ENCODE peak calls at places on chromosomes 6 and 20, in seven cellular contexts. One of them, this sample, is unnamed.

GRCh38 chr20:15654208-15654649 is 919.0 kb downstream of the KIF16B start:
- DNase-seq in HCT116: peak; percentile 6
- DNase-seq in neural progenitor cell: peak; percentile 74
- DNase-seq in GM23338: peak; percentile 92
- DNase-seq in hepatocyte: peak; percentile 72
- DNase-seq in MM.1S: peak; percentile 82
- DNase-seq in PC-3: peak; percentile 87
- DNase-seq in this sample: peak; percentile 58

GRCh38 chr6:125950293-125950692 is 6.3 kb upstream of the HINT3 start:
- DNase-seq in HCT116: no peak
- DNase-seq in neural progenitor cell: peak; percentile 10
- DNase-seq in GM23338: peak; percentile 64
- DNase-seq in hepatocyte: no peak
- DNase-seq in MM.1S: no peak
- DNase-seq in PC-3: peak; percentile 60
- DNase-seq in this sample: peak; percentile 86

GRCh38 chr6:154228521-154228905 is 128.1 kb downstream of the IPCEF1 start:
- DNase-seq in HCT116: no peak
- DNase-seq in neural progenitor cell: no peak
- DNase-seq in GM23338: no peak
- DNase-seq in hepatocyte: no peak
- DNase-seq in MM.1S: no peak
- DNase-seq in PC-3: no peak
- DNase-seq in this sample: no peak

GRCh38 chr20:51298141-51298540 is 244.4 kb downstream of the NFATC2 start:
- DNase-seq in HCT116: no peak
- DNase-seq in neural progenitor cell: no peak
- DNase-seq in GM23338: no peak
- DNase-seq in hepatocyte: no peak
- DNase-seq in MM.1S: no peak
- DNase-seq in PC-3: no peak
- DNase-seq in this sample: no peak

GRCh38 chr6:36345681-36346417 is 9.2 kb upstream of the BNIP5 start:
- DNase-seq in HCT116: no peak
- DNase-seq in neural progenitor cell: peak; percentile 32
- DNase-seq in GM23338: peak; percentile 76
- DNase-seq in hepatocyte: no peak
- DNase-seq in MM.1S: no peak
- DNase-seq in PC-3: no peak
- DNase-seq in this sample: no peak

GRCh38 chr6:14430218-14430617 is 312.6 kb downstream of the CD83 start:
- DNase-seq in HCT116: no peak
- DNase-seq in neural progenitor cell: no peak
- DNase-seq in GM23338: no peak
- DNase-seq in hepatocyte: no peak
- DNase-seq in MM.1S: no peak
- DNase-seq in PC-3: no peak
- DNase-seq in this sample: no peak

GRCh38 chr20:41392871-41393704 is 26.5 kb upstream of the EMILIN3 start:
- DNase-seq in HCT116: no peak
- DNase-seq in neural progenitor cell: no peak
- DNase-seq in GM23338: no peak
- DNase-seq in hepatocyte: no peak
- DNase-seq in MM.1S: no peak
- DNase-seq in PC-3: no peak
- DNase-seq in this sample: peak; percentile 29

GRCh38 chr20:61973515-61974356 is 91.9 kb downstream of the TAF4 start:
- DNase-seq in HCT116: no peak
- DNase-seq in neural progenitor cell: no peak
- DNase-seq in GM23338: peak; percentile 51
- DNase-seq in hepatocyte: no peak
- DNase-seq in MM.1S: no peak
- DNase-seq in PC-3: no peak
- DNase-seq in this sample: no peak

GRCh38 chr6:13417954-13418353 is 69.4 kb downstream of the GFOD1 start:
- DNase-seq in HCT116: no peak
- DNase-seq in neural progenitor cell: no peak
- DNase-seq in GM23338: no peak
- DNase-seq in hepatocyte: no peak
- DNase-seq in MM.1S: no peak
- DNase-seq in PC-3: no peak
- DNase-seq in this sample: no peak

GRCh38 chr6:56949261-56949660 is 5.6 kb upstream of the BEND6 start:
- DNase-seq in HCT116: no peak
- DNase-seq in neural progenitor cell: no peak
- DNase-seq in GM23338: no peak
- DNase-seq in hepatocyte: no peak
- DNase-seq in MM.1S: no peak
- DNase-seq in PC-3: no peak
- DNase-seq in this sample: peak; percentile 62

GRCh38 chr6:71107935-71108420 is 151.1 kb upstream of the B3GAT2 start:
- DNase-seq in HCT116: peak; percentile 3
- DNase-seq in neural progenitor cell: no peak
- DNase-seq in GM23338: no peak
- DNase-seq in hepatocyte: no peak
- DNase-seq in MM.1S: no peak
- DNase-seq in PC-3: no peak
- DNase-seq in this sample: peak; percentile 83

GRCh38 chr6:157982297-157982579 is 575 bp downstream of the SYNJ2 start:
- DNase-seq in HCT116: no peak
- DNase-seq in neural progenitor cell: peak; percentile 74
- DNase-seq in GM23338: peak; percentile 86
- DNase-seq in hepatocyte: peak; percentile 72
- DNase-seq in MM.1S: peak; percentile 29
- DNase-seq in PC-3: no peak
- DNase-seq in this sample: peak; percentile 74

GRCh38 chr6:39876826-39877225 is 57.4 kb downstream of the MOCS1 start:
- DNase-seq in HCT116: no peak
- DNase-seq in neural progenitor cell: no peak
- DNase-seq in GM23338: no peak
- DNase-seq in hepatocyte: no peak
- DNase-seq in MM.1S: no peak
- DNase-seq in PC-3: no peak
- DNase-seq in this sample: no peak

GRCh38 chr6:19663479-19663878 is 173.7 kb upstream of the ID4 start:
- DNase-seq in HCT116: no peak
- DNase-seq in neural progenitor cell: no peak
- DNase-seq in GM23338: peak; percentile 80
- DNase-seq in hepatocyte: no peak
- DNase-seq in MM.1S: no peak
- DNase-seq in PC-3: no peak
- DNase-seq in this sample: no peak

GRCh38 chr6:19664878-19665715 is 172.1 kb upstream of the ID4 start:
- DNase-seq in HCT116: no peak
- DNase-seq in neural progenitor cell: no peak
- DNase-seq in GM23338: no peak
- DNase-seq in hepatocyte: no peak
- DNase-seq in MM.1S: no peak
- DNase-seq in PC-3: no peak
- DNase-seq in this sample: no peak

GRCh38 chr6:19664050-19664449 is 173.1 kb upstream of the ID4 start:
- DNase-seq in HCT116: no peak
- DNase-seq in neural progenitor cell: no peak
- DNase-seq in GM23338: peak; percentile 38
- DNase-seq in hepatocyte: no peak
- DNase-seq in MM.1S: no peak
- DNase-seq in PC-3: no peak
- DNase-seq in this sample: no peak

GRCh38 chr6:19668710-19669109 is 168.5 kb upstream of the ID4 start:
- DNase-seq in HCT116: no peak
- DNase-seq in neural progenitor cell: no peak
- DNase-seq in GM23338: no peak
- DNase-seq in hepatocyte: no peak
- DNase-seq in MM.1S: no peak
- DNase-seq in PC-3: no peak
- DNase-seq in this sample: peak; percentile 54

GRCh38 chr6:19669206-19669605 is 168.0 kb upstream of the ID4 start:
- DNase-seq in HCT116: no peak
- DNase-seq in neural progenitor cell: no peak
- DNase-seq in GM23338: no peak
- DNase-seq in hepatocyte: no peak
- DNase-seq in MM.1S: no peak
- DNase-seq in PC-3: peak; percentile 25
- DNase-seq in this sample: peak; percentile 54
- TF ChIP-seq EZH2phosphoT487 in HCT116: no peak
- TF ChIP-seq EZH2phosphoT487 in neural progenitor cell: no peak
- TF ChIP-seq EZH2phosphoT487 in GM23338: no peak
- TF ChIP-seq EZH2phosphoT487 in hepatocyte: no peak
- TF ChIP-seq EZH2phosphoT487 in MM.1S: no peak
- TF ChIP-seq EZH2phosphoT487 in PC-3: no peak
- TF ChIP-seq EZH2phosphoT487 in this sample: no peak

DNA sequence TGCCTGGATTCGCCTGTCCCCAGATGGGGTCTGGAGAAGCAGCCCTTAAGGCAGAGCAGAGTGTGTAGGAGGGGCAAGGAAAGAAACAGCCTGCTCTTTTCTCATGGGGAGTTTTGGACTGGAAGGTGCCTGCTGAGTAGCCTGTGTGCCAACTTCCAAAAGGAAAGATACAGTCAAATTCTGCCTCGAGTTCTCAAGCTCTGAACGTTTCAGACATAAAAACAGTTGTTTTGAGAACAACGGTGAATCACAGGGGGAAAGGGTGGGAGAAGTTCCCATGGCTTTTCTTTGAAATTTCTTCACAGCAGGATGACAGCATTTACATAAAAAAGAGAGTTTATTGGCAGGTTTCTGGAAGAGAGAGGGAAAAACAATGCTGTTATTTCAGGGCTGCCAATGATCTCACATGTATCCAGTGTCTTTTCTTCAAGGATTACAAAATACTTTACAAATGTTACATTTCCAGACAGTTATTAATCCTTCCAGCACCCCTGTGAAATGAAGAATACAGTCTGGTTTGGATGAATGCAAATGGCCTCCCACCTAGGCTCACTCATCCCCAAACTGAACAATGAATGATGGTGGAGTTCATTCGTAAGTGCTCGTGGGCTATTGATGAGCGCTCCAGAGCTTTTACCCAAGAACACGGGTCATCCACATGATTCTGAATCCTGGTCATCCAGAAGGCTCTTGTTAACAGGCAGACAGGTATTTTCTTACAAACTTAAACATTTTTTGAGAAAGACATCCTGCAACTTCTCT is 33.8 kb upstream of the ECI2 start:
- DNase-seq in HCT116: no peak
- DNase-seq in neural progenitor cell: peak; percentile 9
- DNase-seq in GM23338: peak; percentile 70
- DNase-seq in hepatocyte: no peak
- DNase-seq in MM.1S: no peak
- DNase-seq in PC-3: no peak
- DNase-seq in this sample: peak; percentile 66
- H3K4me3 ChIP-seq in HCT116: no peak overlapping the region
- H3K4me3 ChIP-seq in neural progenitor cell: no peak overlapping the region
- H3K4me3 ChIP-seq in GM23338: no peak overlapping the region
- H3K4me3 ChIP-seq in hepatocyte: no peak overlapping the region
- H3K4me3 ChIP-seq in MM.1S: no peak overlapping the region
- H3K4me3 ChIP-seq in PC-3: no peak overlapping the region
- H3K4me3 ChIP-seq in this sample: no peak overlapping the region

GRCh38 chr6:141988954-141989705 is 143.6 kb upstream of the GJE1 start:
- DNase-seq in HCT116: peak; percentile 78
- DNase-seq in neural progenitor cell: peak; percentile 79
- DNase-seq in GM23338: peak; percentile 89
- DNase-seq in hepatocyte: peak; percentile 66
- DNase-seq in MM.1S: peak; percentile 28
- DNase-seq in PC-3: peak; percentile 77
- DNase-seq in this sample: peak; percentile 89

GRCh38 chr6:141986457-141986856 is 146.3 kb upstream of the GJE1 start:
- DNase-seq in HCT116: no peak
- DNase-seq in neural progenitor cell: peak; percentile 37
- DNase-seq in GM23338: peak; percentile 70
- DNase-seq in hepatocyte: no peak
- DNase-seq in MM.1S: no peak
- DNase-seq in PC-3: no peak
- DNase-seq in this sample: no peak

GRCh38 chr6:141989706-141989959 is 143.1 kb upstream of the GJE1 start:
- DNase-seq in HCT116: no peak
- DNase-seq in neural progenitor cell: no peak
- DNase-seq in GM23338: no peak
- DNase-seq in hepatocyte: no peak
- DNase-seq in MM.1S: no peak
- DNase-seq in PC-3: no peak
- DNase-seq in this sample: no peak

GRCh38 chr6:141990840-141991239 is 141.9 kb upstream of the GJE1 start:
- DNase-seq in HCT116: no peak
- DNase-seq in neural progenitor cell: no peak
- DNase-seq in GM23338: no peak
- DNase-seq in hepatocyte: no peak
- DNase-seq in MM.1S: no peak
- DNase-seq in PC-3: no peak
- DNase-seq in this sample: no peak

GRCh38 chr6:141988327-141988726 is 144.4 kb upstream of the GJE1 start:
- DNase-seq in HCT116: no peak
- DNase-seq in neural progenitor cell: no peak
- DNase-seq in GM23338: no peak
- DNase-seq in hepatocyte: no peak
- DNase-seq in MM.1S: no peak
- DNase-seq in PC-3: no peak
- DNase-seq in this sample: no peak
- TF ChIP-seq EZH2 in HCT116: no peak
- TF ChIP-seq EZH2 in neural progenitor cell: no peak
- TF ChIP-seq EZH2 in GM23338: no peak
- TF ChIP-seq EZH2 in hepatocyte: no peak
- TF ChIP-seq EZH2 in MM.1S: no peak
- TF ChIP-seq EZH2 in PC-3: no peak
- TF ChIP-seq EZH2 in this sample: no peak

GRCh38 chr6:138098306-138098705 is 8.9 kb downstream of the PERP start:
- DNase-seq in HCT116: no peak
- DNase-seq in neural progenitor cell: no peak
- DNase-seq in GM23338: no peak
- DNase-seq in hepatocyte: no peak
- DNase-seq in MM.1S: no peak
- DNase-seq in PC-3: no peak
- DNase-seq in this sample: no peak

GRCh38 chr6:138104618-138105213 is 2.5 kb downstream of the PERP start:
- DNase-seq in HCT116: no peak
- DNase-seq in neural progenitor cell: no peak
- DNase-seq in GM23338: no peak
- DNase-seq in hepatocyte: no peak
- DNase-seq in MM.1S: no peak
- DNase-seq in PC-3: no peak
- DNase-seq in this sample: no peak

GRCh38 chr6:138101946-138102731 is 5.1 kb downstream of the PERP start:
- DNase-seq in HCT116: no peak
- DNase-seq in neural progenitor cell: no peak
- DNase-seq in GM23338: no peak
- DNase-seq in hepatocyte: no peak
- DNase-seq in MM.1S: no peak
- DNase-seq in PC-3: no peak
- DNase-seq in this sample: peak; percentile 17

GRCh38 chr6:138103876-138104275 is 3.3 kb downstream of the PERP start:
- DNase-seq in HCT116: no peak
- DNase-seq in neural progenitor cell: no peak
- DNase-seq in GM23338: no peak
- DNase-seq in hepatocyte: no peak
- DNase-seq in MM.1S: no peak
- DNase-seq in PC-3: no peak
- DNase-seq in this sample: no peak

DNA sequence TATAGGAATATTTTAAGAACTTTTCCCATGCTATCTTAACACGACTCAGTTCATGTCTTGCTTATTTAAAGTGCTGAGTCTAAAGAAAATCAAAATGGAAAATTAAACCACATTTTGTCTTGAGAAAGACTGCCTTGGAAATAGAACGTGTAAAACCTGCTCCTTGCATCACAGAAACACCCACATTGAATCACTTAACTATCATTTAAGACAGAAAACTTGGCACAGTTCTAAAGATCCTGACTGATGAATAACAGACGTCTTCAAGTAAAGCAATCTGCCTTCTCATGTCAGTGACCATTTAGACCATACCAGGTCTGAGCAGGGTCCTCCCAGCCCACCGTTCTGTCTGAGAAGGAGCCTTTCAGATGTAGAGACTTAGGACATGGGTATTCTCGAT is 7.4 kb downstream of the PERP start:
- DNase-seq in HCT116: no peak
- DNase-seq in neural progenitor cell: no peak
- DNase-seq in GM23338: no peak
- DNase-seq in hepatocyte: peak; percentile 34
- DNase-seq in MM.1S: no peak
- DNase-seq in PC-3: peak; percentile 83
- DNase-seq in this sample: peak; percentile 87
- TF ChIP-seq EZH2phosphoT487 in HCT116: no peak
- TF ChIP-seq EZH2phosphoT487 in neural progenitor cell: no peak
- TF ChIP-seq EZH2phosphoT487 in GM23338: no peak
- TF ChIP-seq EZH2phosphoT487 in hepatocyte: no peak
- TF ChIP-seq EZH2phosphoT487 in MM.1S: no peak
- TF ChIP-seq EZH2phosphoT487 in PC-3: no peak
- TF ChIP-seq EZH2phosphoT487 in this sample: no peak